ENCODE peak calls at places on chromosome 7, in eight cellular contexts. One of them, this sample, is unnamed.

GRCh38 chr7:143416565-143417149 is 8.0 kb upstream of the EPHA1 start:
- DNase-seq in OCI-LY7: peak
- DNase-seq in neural progenitor cell: peak
- DNase-seq in GM23338: peak
- DNase-seq in PC-9: no peak
- DNase-seq in astrocyte: no peak
- DNase-seq in GM23248: peak
- DNase-seq in Karpas-422: peak
- DNase-seq in this sample: no peak

GRCh38 chr7:118104812-118105441 is 79.0 kb upstream of the LSM8 start:
- DNase-seq in OCI-LY7: peak
- DNase-seq in neural progenitor cell: no peak
- DNase-seq in GM23338: peak
- DNase-seq in PC-9: no peak
- DNase-seq in astrocyte: peak
- DNase-seq in GM23248: peak
- DNase-seq in Karpas-422: peak
- DNase-seq in this sample: peak

GRCh38 chr7:148695953-148696352 is 2.8 kb upstream of the CUL1 start:
- DNase-seq in OCI-LY7: no peak
- DNase-seq in neural progenitor cell: no peak
- DNase-seq in GM23338: no peak
- DNase-seq in PC-9: no peak
- DNase-seq in astrocyte: no peak
- DNase-seq in GM23248: peak
- DNase-seq in Karpas-422: no peak
- DNase-seq in this sample: peak

GRCh38 chr7:24572421-24573007 is 738 bp upstream of the PALS2 start:
- DNase-seq in OCI-LY7: peak
- DNase-seq in neural progenitor cell: no peak
- DNase-seq in GM23338: peak
- DNase-seq in PC-9: peak
- DNase-seq in astrocyte: peak
- DNase-seq in GM23248: peak
- DNase-seq in Karpas-422: peak
- DNase-seq in this sample: peak

GRCh38 chr7:12062062-12062461 is 149.0 kb upstream of the TMEM106B start:
- DNase-seq in OCI-LY7: no peak
- DNase-seq in neural progenitor cell: no peak
- DNase-seq in GM23338: peak
- DNase-seq in PC-9: no peak
- DNase-seq in astrocyte: no peak
- DNase-seq in GM23248: peak
- DNase-seq in Karpas-422: peak
- DNase-seq in this sample: no peak

GRCh38 chr7:5423272-5423843 is at the start of gene TNRC18:
- DNase-seq in OCI-LY7: peak
- DNase-seq in neural progenitor cell: no peak
- DNase-seq in GM23338: no peak
- DNase-seq in PC-9: no peak
- DNase-seq in astrocyte: no peak
- DNase-seq in GM23248: no peak
- DNase-seq in Karpas-422: peak
- DNase-seq in this sample: no peak

GRCh38 chr7:101856488-101857357 is 39.3 kb downstream of the CUX1 start:
- DNase-seq in OCI-LY7: peak
- DNase-seq in neural progenitor cell: no peak
- DNase-seq in GM23338: peak
- DNase-seq in PC-9: peak
- DNase-seq in astrocyte: peak
- DNase-seq in GM23248: peak
- DNase-seq in Karpas-422: peak
- DNase-seq in this sample: peak

GRCh38 chr7:23001610-23002009 is 12.3 kb downstream of the HYCC1 start:
- DNase-seq in OCI-LY7: no peak
- DNase-seq in neural progenitor cell: no peak
- DNase-seq in GM23338: no peak
- DNase-seq in PC-9: no peak
- DNase-seq in astrocyte: no peak
- DNase-seq in GM23248: no peak
- DNase-seq in Karpas-422: no peak
- DNase-seq in this sample: no peak

GRCh38 chr7:40447345-40447744 is 312.5 kb downstream of the SUGCT start:
- DNase-seq in OCI-LY7: peak
- DNase-seq in neural progenitor cell: peak
- DNase-seq in GM23338: peak
- DNase-seq in PC-9: no peak
- DNase-seq in astrocyte: no peak
- DNase-seq in GM23248: no peak
- DNase-seq in Karpas-422: no peak
- DNase-seq in this sample: no peak

GRCh38 chr7:143882020-143882610 is 19.9 kb downstream of the TCAF1 start:
- DNase-seq in OCI-LY7: no peak
- DNase-seq in neural progenitor cell: peak
- DNase-seq in GM23338: peak
- DNase-seq in PC-9: no peak
- DNase-seq in astrocyte: peak
- DNase-seq in GM23248: peak
- DNase-seq in Karpas-422: no peak
- DNase-seq in this sample: no peak

GRCh38 chr7:77649950-77650349 is 46.3 kb upstream of the RSBN1L start:
- DNase-seq in OCI-LY7: no peak
- DNase-seq in neural progenitor cell: no peak
- DNase-seq in GM23338: peak
- DNase-seq in PC-9: no peak
- DNase-seq in astrocyte: peak
- DNase-seq in GM23248: peak
- DNase-seq in Karpas-422: no peak
- DNase-seq in this sample: no peak

GRCh38 chr7:83599131-83599530 is 49.8 kb downstream of the SEMA3E start:
- DNase-seq in OCI-LY7: no peak
- DNase-seq in neural progenitor cell: no peak
- DNase-seq in GM23338: no peak
- DNase-seq in PC-9: no peak
- DNase-seq in astrocyte: no peak
- DNase-seq in GM23248: no peak
- DNase-seq in Karpas-422: no peak
- DNase-seq in this sample: no peak

GRCh38 chr7:44398953-44399574 is 73.7 kb upstream of the CAMK2B start:
- DNase-seq in OCI-LY7: no peak
- DNase-seq in neural progenitor cell: no peak
- DNase-seq in GM23338: no peak
- DNase-seq in PC-9: no peak
- DNase-seq in astrocyte: no peak
- DNase-seq in GM23248: no peak
- DNase-seq in Karpas-422: no peak
- DNase-seq in this sample: no peak

GRCh38 chr7:1253591-1254207 is 21.0 kb downstream of the UNCX start:
- DNase-seq in OCI-LY7: peak
- DNase-seq in neural progenitor cell: no peak
- DNase-seq in GM23338: no peak
- DNase-seq in PC-9: no peak
- DNase-seq in astrocyte: no peak
- DNase-seq in GM23248: no peak
- DNase-seq in Karpas-422: no peak
- DNase-seq in this sample: no peak

GRCh38 chr7:18496336-18496700 is 769 bp downstream of the HDAC9 start:
- DNase-seq in OCI-LY7: no peak
- DNase-seq in neural progenitor cell: no peak
- DNase-seq in GM23338: peak
- DNase-seq in PC-9: no peak
- DNase-seq in astrocyte: no peak
- DNase-seq in GM23248: no peak
- DNase-seq in Karpas-422: peak
- DNase-seq in this sample: no peak
- H3K4me2 ChIP-seq in OCI-LY7: peak
- H3K4me2 ChIP-seq in neural progenitor cell: peak
- H3K4me2 ChIP-seq in GM23338: peak
- H3K4me2 ChIP-seq in PC-9: peak
- H3K4me2 ChIP-seq in astrocyte: peak
- H3K4me2 ChIP-seq in GM23248: peak
- H3K4me2 ChIP-seq in Karpas-422: peak
- H3K4me2 ChIP-seq in this sample: peak

GRCh38 chr7:47371317-47371716 is 210.6 kb downstream of the TNS3 start:
- DNase-seq in OCI-LY7: no peak
- DNase-seq in neural progenitor cell: no peak
- DNase-seq in GM23338: no peak
- DNase-seq in PC-9: no peak
- DNase-seq in astrocyte: no peak
- DNase-seq in GM23248: no peak
- DNase-seq in Karpas-422: no peak
- DNase-seq in this sample: no peak

GRCh38 chr7:47371733-47372368 is 210.1 kb downstream of the TNS3 start:
- DNase-seq in OCI-LY7: no peak
- DNase-seq in neural progenitor cell: no peak
- DNase-seq in GM23338: peak
- DNase-seq in PC-9: peak
- DNase-seq in astrocyte: peak
- DNase-seq in GM23248: no peak
- DNase-seq in Karpas-422: no peak
- DNase-seq in this sample: no peak

GRCh38 chr7:47368190-47368812 is 213.6 kb downstream of the TNS3 start:
- DNase-seq in OCI-LY7: no peak
- DNase-seq in neural progenitor cell: no peak
- DNase-seq in GM23338: no peak
- DNase-seq in PC-9: no peak
- DNase-seq in astrocyte: no peak
- DNase-seq in GM23248: no peak
- DNase-seq in Karpas-422: no peak
- DNase-seq in this sample: no peak

GRCh38 chr7:47369736-47370135 is 212.2 kb downstream of the TNS3 start:
- DNase-seq in OCI-LY7: no peak
- DNase-seq in neural progenitor cell: no peak
- DNase-seq in GM23338: no peak
- DNase-seq in PC-9: no peak
- DNase-seq in astrocyte: no peak
- DNase-seq in GM23248: no peak
- DNase-seq in Karpas-422: no peak
- DNase-seq in this sample: no peak

DNA sequence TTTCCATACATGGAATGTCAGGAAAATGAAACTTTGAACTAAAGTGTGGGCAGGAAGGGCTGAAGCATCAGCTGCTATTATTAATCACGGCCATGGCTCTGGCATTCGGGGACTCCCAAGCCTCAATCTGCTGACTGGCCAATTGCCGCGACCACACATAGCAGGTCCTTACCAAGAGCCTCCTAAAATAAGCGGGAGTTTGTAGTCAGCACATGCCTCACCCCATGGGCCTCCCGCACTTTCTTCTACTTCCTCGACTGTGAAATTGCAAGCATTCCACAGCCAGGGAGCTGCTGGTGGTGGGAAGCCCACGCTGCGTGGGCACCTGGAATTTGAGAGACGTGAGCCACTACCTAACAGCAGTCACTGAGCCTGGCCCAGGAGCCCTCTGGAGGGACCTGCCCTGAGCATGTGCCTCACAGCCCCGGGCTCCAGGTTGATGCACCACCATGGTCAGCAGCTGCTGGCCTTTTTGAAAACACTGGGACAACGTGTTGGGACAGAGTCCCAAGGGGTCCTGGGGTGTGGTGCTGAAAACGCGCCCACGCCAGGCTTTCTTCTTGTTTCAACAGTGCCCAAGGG is 211.4 kb downstream of the TNS3 start:
- DNase-seq in OCI-LY7: no peak
- DNase-seq in neural progenitor cell: no peak
- DNase-seq in GM23338: no peak
- DNase-seq in PC-9: no peak
- DNase-seq in astrocyte: peak
- DNase-seq in GM23248: no peak
- DNase-seq in Karpas-422: no peak
- DNase-seq in this sample: peak
- H3K4me2 ChIP-seq in OCI-LY7: no peak
- H3K4me2 ChIP-seq in neural progenitor cell: no peak
- H3K4me2 ChIP-seq in GM23338: no peak
- H3K4me2 ChIP-seq in PC-9: no peak
- H3K4me2 ChIP-seq in astrocyte: peak
- H3K4me2 ChIP-seq in GM23248: no peak
- H3K4me2 ChIP-seq in Karpas-422: no peak
- H3K4me2 ChIP-seq in this sample: no peak

GRCh38 chr7:50782376-50783208 is at the start of gene GRB10:
- DNase-seq in OCI-LY7: no peak
- DNase-seq in neural progenitor cell: peak
- DNase-seq in GM23338: peak
- DNase-seq in PC-9: no peak
- DNase-seq in astrocyte: no peak
- DNase-seq in GM23248: peak
- DNase-seq in Karpas-422: no peak
- DNase-seq in this sample: no peak
- H3K4me2 ChIP-seq in OCI-LY7: no peak
- H3K4me2 ChIP-seq in neural progenitor cell: peak
- H3K4me2 ChIP-seq in GM23338: peak
- H3K4me2 ChIP-seq in PC-9: peak
- H3K4me2 ChIP-seq in astrocyte: peak
- H3K4me2 ChIP-seq in GM23248: peak
- H3K4me2 ChIP-seq in Karpas-422: no peak
- H3K4me2 ChIP-seq in this sample: peak

GRCh38 chr7:105857009-105857952 is 19.1 kb downstream of the ATXN7L1 start:
- DNase-seq in OCI-LY7: no peak
- DNase-seq in neural progenitor cell: no peak
- DNase-seq in GM23338: no peak
- DNase-seq in PC-9: no peak
- DNase-seq in astrocyte: no peak
- DNase-seq in GM23248: no peak
- DNase-seq in Karpas-422: no peak
- DNase-seq in this sample: no peak

GRCh38 chr7:105849122-105849855 is 27.1 kb downstream of the ATXN7L1 start:
- DNase-seq in OCI-LY7: no peak
- DNase-seq in neural progenitor cell: no peak
- DNase-seq in GM23338: peak
- DNase-seq in PC-9: peak
- DNase-seq in astrocyte: no peak
- DNase-seq in GM23248: peak
- DNase-seq in Karpas-422: no peak
- DNase-seq in this sample: no peak

GRCh38 chr7:105853931-105854419 is 22.4 kb downstream of the ATXN7L1 start:
- DNase-seq in OCI-LY7: no peak
- DNase-seq in neural progenitor cell: peak
- DNase-seq in GM23338: peak
- DNase-seq in PC-9: no peak
- DNase-seq in astrocyte: no peak
- DNase-seq in GM23248: peak
- DNase-seq in Karpas-422: no peak
- DNase-seq in this sample: no peak

GRCh38 chr7:105851064-105851463 is 25.3 kb downstream of the ATXN7L1 start:
- DNase-seq in OCI-LY7: no peak
- DNase-seq in neural progenitor cell: no peak
- DNase-seq in GM23338: no peak
- DNase-seq in PC-9: no peak
- DNase-seq in astrocyte: no peak
- DNase-seq in GM23248: no peak
- DNase-seq in Karpas-422: no peak
- DNase-seq in this sample: no peak

DNA sequence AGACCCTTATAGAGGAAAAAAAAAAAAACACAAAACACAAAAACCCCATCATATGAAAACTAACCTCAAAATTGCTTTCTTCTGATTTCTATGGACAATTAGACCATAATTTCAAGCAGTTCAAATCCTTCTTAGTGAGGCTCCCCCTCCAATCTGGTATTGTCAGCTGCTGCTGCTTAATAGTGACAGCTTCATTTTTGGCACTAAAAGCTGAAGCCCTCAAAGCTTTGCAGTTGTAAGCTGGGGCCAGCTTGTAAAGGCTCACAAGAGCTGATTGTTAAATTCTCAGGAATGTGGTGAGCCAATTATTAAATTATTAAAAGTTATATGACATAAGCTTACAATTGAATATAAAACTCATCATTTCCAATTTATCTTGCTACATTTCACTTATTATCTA is 21.9 kb downstream of the ATXN7L1 start:
- DNase-seq in OCI-LY7: no peak
- DNase-seq in neural progenitor cell: no peak
- DNase-seq in GM23338: no peak
- DNase-seq in PC-9: no peak
- DNase-seq in astrocyte: no peak
- DNase-seq in GM23248: peak
- DNase-seq in Karpas-422: no peak
- DNase-seq in this sample: no peak
- H3K4me2 ChIP-seq in OCI-LY7: no peak
- H3K4me2 ChIP-seq in neural progenitor cell: no peak
- H3K4me2 ChIP-seq in GM23338: no peak
- H3K4me2 ChIP-seq in PC-9: no peak
- H3K4me2 ChIP-seq in astrocyte: no peak
- H3K4me2 ChIP-seq in GM23248: peak
- H3K4me2 ChIP-seq in Karpas-422: no peak
- H3K4me2 ChIP-seq in this sample: no peak